ENCODE peak calls at places on chromosomes 5 and 9, in four cellular contexts. W is endothelial cell; A is NCI-H524; E is effector CD4-positive, alpha-beta T cell. L is an unnamed sample.

GRCh38 chr9:136589766-136590740 is 44.2 kb upstream of the NOTCH1 start:
- DNase-seq in W (no peak), A (no peak), E (no peak), L (no peak)

GRCh38 chr9:102867488-102867887 is 127.6 kb upstream of the CYLC2 start:
- DNase-seq in W (no peak), A (no peak), E (no peak), L (peak; percentile 25)

GRCh38 chr5:10913846-10914245 is 152.8 kb upstream of the DAP start:
- DNase-seq in W (no peak), A (no peak), E (no peak), L (peak; percentile 3)

GRCh38 chr5:126395198-126395597 is 28.0 kb upstream of the GRAMD2B start:
- DNase-seq in W (no peak), A (no peak), E (no peak), L (peak; percentile 56)

GRCh38 chr9:80320480-80320879 is 748.7 kb downstream of the TLE4 start:
- DNase-seq in W (no peak), A (no peak), E (no peak), L (no peak)

GRCh38 chr5:73419414-73420390 is 28.9 kb downstream of the FOXD1 start:
- DNase-seq in W (peak; percentile 34), A (peak; percentile 61), E (no peak), L (peak; percentile 57)

GRCh38 chr5:93192107-93192506 is 388.9 kb downstream of the NR2F1-AS1 start:
- DNase-seq in W (no peak), A (no peak), E (no peak), L (no peak)

GRCh38 chr5:42950466-42951168 is 89.5 kb downstream of the ANXA2R start:
- DNase-seq in W (no peak), A (peak; percentile 44), E (peak; percentile 64), L (peak; percentile 99)

GRCh38 chr5:148372883-148373282 is 10.9 kb upstream of the FBXO38 start:
- DNase-seq in W (no peak), A (peak; percentile 2), E (no peak), L (no peak)

GRCh38 chr9:32072568-32072967 is 311.9 kb upstream of the ACO1 start:
- DNase-seq in W (no peak), A (no peak), E (no peak), L (no peak)

GRCh38 chr9:129785866-129786265 is 17.1 kb upstream of the TOR1B start:
- DNase-seq in W (no peak), A (no peak), E (no peak), L (no peak)

GRCh38 chr5:83476470-83476817 is 4.9 kb downstream of the VCAN start:
- DNase-seq in W (no peak), A (no peak), E (no peak), L (no peak)

GRCh38 chr5:148836272-148837250 is 10.2 kb downstream of the ADRB2 start:
- DNase-seq in W (no peak), A (no peak), E (no peak), L (no peak)

GRCh38 chr9:80561526-80561925 is 989.8 kb downstream of the TLE4 start:
- DNase-seq in W (no peak), A (no peak), E (no peak), L (no peak)

GRCh38 chr9:20623021-20623747 is 885 bp upstream of the MLLT3 start:
- DNase-seq in W (peak; percentile 22), A (peak; percentile 77), E (peak; percentile 61), L (no peak)

GRCh38 chr5:131684595-131684994 is 49.6 kb upstream of the RAPGEF6 start:
- DNase-seq in W (no peak), A (no peak), E (no peak), L (no peak)

GRCh38 chr5:148910686-148911361 is 84.4 kb downstream of the ADRB2 start:
- DNase-seq in W (no peak), A (no peak), E (no peak), L (peak; percentile 37)

GRCh38 chr9:2620876-2621677 is 510 bp upstream of the VLDLR start:
- DNase-seq in W (peak; percentile 75), A (peak; percentile 87), E (no peak), L (peak; percentile 87)

GRCh38 chr9:70490478-70490877 is 76.0 kb upstream of the KLF9 start:
- DNase-seq in W (no peak), A (no peak), E (no peak), L (no peak)

GRCh38 chr9:214488-215448 is at the start of gene DOCK8:
- DNase-seq in W (peak; percentile 78), A (peak; percentile 54), E (peak; percentile 34), L (peak; percentile 72)

GRCh38 chr9:114159562-114160145 is 4.3 kb downstream of the COL27A1 start:
- DNase-seq in W (no peak), A (no peak), E (no peak), L (no peak)

GRCh38 chr9:81687521-81688261 is 1.7 kb downstream of the TLE1 start:
- DNase-seq in W (peak; percentile 50), A (peak; percentile 16), E (no peak), L (peak; percentile 36)

GRCh38 chr5:80159133-80159815 is 96.6 kb downstream of the SERINC5 start:
- DNase-seq in W (no peak), A (no peak), E (no peak), L (no peak)

GRCh38 chr9:131739988-131740648 is at the start of gene RAPGEF1:
- DNase-seq in W (peak; percentile 88), A (peak; percentile 44), E (peak; percentile 81), L (peak; percentile 76)

GRCh38 chr5:133993152-133993548 is 11.6 kb downstream of the VDAC1 start:
- DNase-seq in W (no peak), A (no peak), E (no peak), L (no peak)

GRCh38 chr5:179301376-179301775 is 43.9 kb downstream of the ADAMTS2 start:
- DNase-seq in W (no peak), A (no peak), E (no peak), L (no peak)

L was measured in cardiac muscle cell.